ENCODE peak calls at places on chromosomes 4 and X, in nine cellular contexts. E is ascending aorta; Z is right lobe of liver; J is naive thymus-derived CD4-positive, alpha-beta T cell; X is mammary epithelial cell; V is CD8-positive, alpha-beta memory T cell; M is heart right ventricle; K is astrocyte; Q is fibroblast of lung. D is an unnamed sample.

GRCh38 chr4:175298119-175298518 is 380.0 kb downstream of the ADAM29 start:
- DNase-seq in E (no peak), Z (no peak), J (no peak), X (peak; percentile 23), V (no peak), M (no peak), K (peak; percentile 4), Q (peak; percentile 8), D (no peak)

GRCh38 chrX:114985967-114986592 is 31.3 kb downstream of the IL13RA2 start:
- DNase-seq in E (no peak), Z (no peak), J (no peak), X (no peak), V (no peak), M (no peak), K (no peak), Q (no peak), D (no peak)

GRCh38 chrX:155334486-155335316 is at the start of gene CLIC2:
- DNase-seq in E (no peak), Z (no peak), J (no peak), X (peak; percentile 20), V (no peak), M (peak; percentile 40), K (peak; percentile 42), Q (peak; percentile 54), D (no peak)

GRCh38 chr4:176002007-176002623 is 63.5 kb upstream of the WDR17 start:
- DNase-seq in E (no peak), Z (peak; percentile 47), J (no peak), X (no peak), V (no peak), M (no peak), K (peak; percentile 12), Q (peak; percentile 31), D (peak; percentile 80)

GRCh38 chr4:21778702-21779101 is 169.9 kb downstream of the KCNIP4 start:
- DNase-seq in E (no peak), Z (no peak), J (no peak), X (no peak), V (no peak), M (no peak), K (no peak), Q (no peak), D (no peak)

GRCh38 chrX:110180928-110181310 is 137.0 kb downstream of the AMMECR1 start:
- DNase-seq in E (no peak), Z (no peak), J (no peak), X (peak; percentile 22), V (no peak), M (no peak), K (peak; percentile 49), Q (peak; percentile 56), D (no peak)

GRCh38 chr4:150960079-150960478 is 55.0 kb downstream of the LRBA start:
- DNase-seq in E (no peak), Z (no peak), J (no peak), X (peak; percentile 33), V (no peak), M (no peak), K (no peak), Q (peak; percentile 38), D (no peak)

GRCh38 chrX:16836371-16836770 is 33.8 kb downstream of the RBBP7 start:
- DNase-seq in E (no peak), Z (no peak), J (no peak), X (no peak), V (peak; percentile 1), M (no peak), K (peak; percentile 17), Q (peak; percentile 34), D (no peak)

GRCh38 chrX:134181261-134181660 is 55.7 kb upstream of the CCDC160 start:
- DNase-seq in E (no peak), Z (no peak), J (no peak), X (no peak), V (no peak), M (no peak), K (no peak), Q (no peak), D (no peak)

GRCh38 chrX:140132937-140133336 is 167.6 kb upstream of the CXorf66 start:
- DNase-seq in E (no peak), Z (no peak), J (no peak), X (no peak), V (no peak), M (no peak), K (peak; percentile 18), Q (peak; percentile 34), D (no peak)

GRCh38 chr4:10040049-10040892 is 19.0 kb upstream of the SLC2A9 start:
- DNase-seq in E (no peak), Z (no peak), J (no peak), X (no peak), V (no peak), M (no peak), K (no peak), Q (no peak), D (no peak)

DNA sequence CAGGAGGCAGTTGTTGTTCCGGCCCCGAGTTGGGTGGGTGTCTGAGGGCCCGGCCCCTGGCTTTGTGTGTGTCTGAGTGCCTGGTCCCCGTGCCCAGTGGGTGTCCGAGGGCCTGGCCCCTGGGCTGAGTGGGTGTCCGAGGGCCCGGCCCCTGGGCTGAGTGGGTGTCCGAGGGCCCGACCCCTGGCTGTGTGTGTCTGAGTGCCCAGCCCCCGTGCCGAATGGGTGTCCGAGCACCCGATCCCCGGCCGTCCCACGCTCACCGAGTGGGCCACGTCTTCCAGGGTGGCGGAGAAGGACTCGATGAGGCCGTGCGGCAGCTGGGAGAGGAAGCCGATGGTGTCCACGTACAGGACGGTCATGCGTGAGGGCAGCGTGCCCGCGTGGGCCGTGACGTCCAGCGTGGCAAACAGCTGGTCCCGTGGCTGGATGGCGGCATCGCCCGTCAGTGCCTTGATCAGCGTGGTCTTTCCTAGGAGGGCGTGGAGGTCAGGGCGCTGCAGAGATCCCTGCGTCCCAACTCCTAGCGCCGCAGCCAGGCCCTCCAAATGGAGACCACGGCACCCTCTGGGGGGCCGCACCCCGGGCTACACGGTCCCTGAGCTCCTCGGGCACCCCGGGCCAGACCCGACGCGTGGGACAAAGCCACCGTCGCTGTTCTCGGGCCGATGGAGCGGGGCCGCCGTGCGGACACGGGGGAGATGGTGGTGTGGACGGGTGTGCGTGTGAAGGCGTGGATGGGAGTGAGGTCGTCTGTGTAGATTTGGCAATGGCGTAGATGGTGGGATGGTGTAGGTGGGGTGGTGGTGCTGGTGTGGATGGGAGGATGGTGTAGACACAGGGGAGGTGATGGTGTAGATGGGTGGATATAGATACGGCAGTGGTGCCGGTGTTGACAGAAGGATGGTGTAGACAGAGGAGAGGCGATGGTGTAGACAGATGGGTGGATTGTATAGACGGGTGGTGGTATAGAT is 7.2 kb downstream of the GTPBP6 start:
- DNase-seq in E (no peak), Z (peak; percentile 41), J (no peak), X (no peak), V (no peak), M (no peak), K (no peak), Q (no peak), D (peak; percentile 59)
- H3K36me3 ChIP-seq in E (peaks cover 68% of the 10 kb centered on the region), Z (peaks cover 20% of the 10 kb centered on the region), J (peaks cover 11% of the 10 kb centered on the region), X (peaks cover 12% of the 10 kb centered on the region), V (peaks cover 11% of the 10 kb centered on the region), M (peaks cover 81% of the 10 kb centered on the region), K (peaks cover 18% of the 10 kb centered on the region), Q (peaks cover 36% of the 10 kb centered on the region), D (peaks cover 76% of the 10 kb centered on the region)

GRCh38 chr4:73392936-73393335 is 11.2 kb upstream of the ALB start:
- DNase-seq in E (no peak), Z (no peak), J (no peak), X (no peak), V (no peak), M (no peak), K (no peak), Q (no peak), D (no peak)
- H3K4me1 ChIP-seq in E (no peaks in the 10 kb centered on the region), Z (no peaks in the 10 kb centered on the region), J (no peaks in the 10 kb centered on the region), X (no peaks in the 10 kb centered on the region), V (no peaks in the 10 kb centered on the region), M (no peaks in the 10 kb centered on the region), K (no peaks in the 10 kb centered on the region), Q (no peaks in the 10 kb centered on the region), D (no peaks in the 10 kb centered on the region)

DNA sequence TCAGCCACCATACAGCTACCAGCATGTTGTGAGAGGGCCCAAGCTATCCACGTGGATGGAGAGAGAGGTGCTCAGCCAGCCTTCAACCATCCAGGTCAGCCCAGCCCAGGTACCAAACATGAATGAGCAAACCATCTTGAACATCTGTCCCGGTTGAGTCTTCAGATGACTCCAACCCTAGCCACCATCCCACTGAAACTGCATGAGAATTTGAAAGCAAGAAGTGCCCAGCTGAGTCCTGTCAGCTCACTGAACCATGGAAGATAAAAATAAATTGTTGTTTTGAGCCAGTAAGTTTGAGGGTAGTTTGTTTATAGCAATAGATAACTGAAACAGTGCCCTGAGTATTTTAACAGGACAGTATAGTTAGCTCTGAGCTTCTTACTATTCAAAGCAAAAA is 7.3 kb upstream of the SEL1L3 start:
- DNase-seq in E (no peak), Z (no peak), J (no peak), X (no peak), V (no peak), M (no peak), K (no peak), Q (no peak), D (no peak)
- H3K4me3 ChIP-seq in E (no peak overlapping the region), Z (no peak overlapping the region), J (no peak overlapping the region), X (no peak overlapping the region), V (no peak overlapping the region), M (no peak overlapping the region), K (no peak overlapping the region), Q (no peak overlapping the region), D (no peak overlapping the region)

DNA sequence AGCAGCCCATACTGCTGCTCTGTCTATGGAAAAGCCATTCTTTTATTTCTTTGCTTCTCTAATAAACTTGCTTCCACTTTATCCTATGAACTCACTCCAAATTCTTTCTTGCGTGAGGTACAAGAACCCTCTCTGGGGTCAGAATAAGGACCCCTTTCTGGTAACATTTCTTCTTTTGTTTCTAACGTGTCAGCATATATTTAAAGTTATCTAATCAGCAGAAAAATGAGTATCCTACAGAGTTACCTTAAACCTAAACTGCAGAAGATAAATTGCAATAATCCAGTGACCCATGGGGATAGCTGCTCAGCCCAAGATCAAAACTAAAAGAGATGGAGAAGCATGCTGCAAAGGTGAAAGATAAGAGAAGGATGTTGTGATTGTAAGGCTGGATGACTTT is 4.0 kb downstream of the ADH5 start:
- DNase-seq in E (no peak), Z (no peak), J (no peak), X (no peak), V (no peak), M (no peak), K (no peak), Q (no peak), D (no peak)
- H3K36me3 ChIP-seq in E (peaks cover 34% of the 10 kb centered on the region), Z (peaks cover 27% of the 10 kb centered on the region), J (peaks cover 17% of the 10 kb centered on the region), X (peaks cover 41% of the 10 kb centered on the region), V (peaks cover 50% of the 10 kb centered on the region), M (peaks cover 61% of the 10 kb centered on the region), K (peaks cover 42% of the 10 kb centered on the region), Q (peaks cover 8% of the 10 kb centered on the region), D (peaks cover 62% of the 10 kb centered on the region)

DNA sequence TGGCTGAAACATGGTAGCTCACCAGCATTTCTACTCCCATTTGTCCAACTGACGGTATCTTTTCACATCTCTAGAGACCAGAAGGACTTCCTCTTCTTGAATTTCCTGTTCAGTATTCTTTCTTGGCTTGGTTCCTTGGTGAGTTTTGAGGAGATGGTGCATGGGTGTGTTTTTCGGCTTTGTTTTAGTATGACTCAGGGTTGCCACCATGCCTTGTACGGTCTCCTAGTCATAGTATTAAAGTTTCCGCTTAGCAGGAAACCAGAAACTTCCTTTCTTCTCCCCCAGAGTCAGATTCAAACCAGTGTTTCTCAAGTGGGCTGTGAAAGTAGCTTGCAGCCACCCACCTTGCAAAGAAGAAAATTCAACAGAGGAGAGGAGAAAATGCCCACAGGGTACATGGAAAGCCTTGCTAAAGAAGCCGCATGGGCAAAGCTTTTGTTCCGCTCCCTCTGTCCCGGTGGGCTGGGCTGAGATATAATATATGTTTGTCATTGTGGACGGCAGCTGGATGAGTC is 5.7 kb downstream of the CD99 start:
- DNase-seq in E (no peak), Z (no peak), J (peak; percentile 51), X (peak; percentile 87), V (peak; percentile 39), M (no peak), K (peak; percentile 87), Q (peak; percentile 91), D (no peak)
- H3K4me1 ChIP-seq in E (peaks cover 30% of the 10 kb centered on the region), Z (no peaks in the 10 kb centered on the region), J (peaks cover 82% of the 10 kb centered on the region), X (peaks cover 20% of the 10 kb centered on the region), V (peaks cover 88% of the 10 kb centered on the region), M (peaks cover 68% of the 10 kb centered on the region), K (peaks cover 49% of the 10 kb centered on the region), Q (peaks cover 17% of the 10 kb centered on the region), D (peaks cover 74% of the 10 kb centered on the region)

GRCh38 chr4:168877407-168877778 is 132.7 kb downstream of the CBR4 start:
- DNase-seq in E (no peak), Z (no peak), J (no peak), X (peak; percentile 32), V (no peak), M (no peak), K (no peak), Q (no peak), D (no peak)
- H3K4me3 ChIP-seq in E (peak overlapping the region; percentile 63), Z (peak overlapping the region; percentile 54), J (no peak overlapping the region), X (no peak overlapping the region), V (no peak overlapping the region), M (peak overlapping the region; percentile 46), K (no peak overlapping the region), Q (peak overlapping the region; percentile 40), D (peak overlapping the region; percentile 49)

D was measured in upper lobe of right lung.